ENCODE peak calls at places on chromosome 21, in four cellular contexts. One of them, this sample, is unnamed.

GRCh38 chr21:33659550-33659949 is 17.2 kb downstream of the ITSN1 start:
- DNase-seq in spleen: no peak
- DNase-seq in CD8-positive, alpha-beta T cell: no peak
- DNase-seq in pancreas: no peak
- DNase-seq in this sample: no peak

GRCh38 chr21:41993744-41994143 is 16.4 kb downstream of the ZBTB21 start:
- DNase-seq in pancreas: no peak
- DNase-seq in spleen: no peak
- DNase-seq in CD8-positive, alpha-beta T cell: no peak
- DNase-seq in this sample: no peak

GRCh38 chr21:42086969-42087368 is 15.9 kb downstream of the UMODL1 start:
- DNase-seq in CD8-positive, alpha-beta T cell: no peak
- DNase-seq in spleen: peak; percentile 42
- DNase-seq in pancreas: no peak
- DNase-seq in this sample: no peak

GRCh38 chr21:27674037-27674436 is 707.1 kb upstream of the ADAMTS5 start:
- DNase-seq in spleen: no peak
- DNase-seq in CD8-positive, alpha-beta T cell: no peak
- DNase-seq in pancreas: no peak
- DNase-seq in this sample: no peak

GRCh38 chr21:35154788-35155187 is 105.7 kb upstream of the RUNX1 start:
- DNase-seq in CD8-positive, alpha-beta T cell: no peak
- DNase-seq in pancreas: no peak
- DNase-seq in spleen: no peak
- DNase-seq in this sample: no peak

GRCh38 chr21:37231247-37231645 is 35.9 kb downstream of the VPS26C start:
- DNase-seq in CD8-positive, alpha-beta T cell: no peak
- DNase-seq in pancreas: no peak
- DNase-seq in spleen: no peak
- DNase-seq in this sample: no peak

GRCh38 chr21:40254540-40255455 is 387.6 kb downstream of the PCP4 start:
- DNase-seq in spleen: no peak
- DNase-seq in CD8-positive, alpha-beta T cell: no peak
- DNase-seq in pancreas: no peak
- DNase-seq in this sample: no peak

GRCh38 chr21:42980959-42981523 is 6.7 kb downstream of the PKNOX1 start:
- DNase-seq in spleen: no peak
- DNase-seq in pancreas: no peak
- DNase-seq in CD8-positive, alpha-beta T cell: no peak
- DNase-seq in this sample: peak; percentile 6

GRCh38 chr21:45698493-45698947 is 55.0 kb downstream of the PCBP3 start:
- DNase-seq in spleen: no peak
- DNase-seq in pancreas: peak; percentile 25
- DNase-seq in CD8-positive, alpha-beta T cell: no peak
- DNase-seq in this sample: no peak

GRCh38 chr21:21030311-21030710 is 32.1 kb downstream of the NCAM2 start:
- DNase-seq in pancreas: no peak
- DNase-seq in spleen: no peak
- DNase-seq in CD8-positive, alpha-beta T cell: no peak
- DNase-seq in this sample: no peak

GRCh38 chr21:43196789-43197188 is 28.0 kb downstream of the CRYAA start:
- DNase-seq in spleen: peak; percentile 12
- DNase-seq in pancreas: no peak
- DNase-seq in CD8-positive, alpha-beta T cell: no peak
- DNase-seq in this sample: no peak

GRCh38 chr21:14482165-14482564 is 64.0 kb downstream of the SAMSN1 start:
- DNase-seq in CD8-positive, alpha-beta T cell: no peak
- DNase-seq in pancreas: no peak
- DNase-seq in spleen: no peak
- DNase-seq in this sample: no peak

GRCh38 chr21:17446737-17447136 is 66.1 kb upstream of the CXADR start:
- DNase-seq in pancreas: no peak
- DNase-seq in spleen: no peak
- DNase-seq in CD8-positive, alpha-beta T cell: no peak
- DNase-seq in this sample: no peak

GRCh38 chr21:40795313-40795712 is 51.6 kb downstream of the DSCAM start:
- DNase-seq in pancreas: no peak
- DNase-seq in CD8-positive, alpha-beta T cell: no peak
- DNase-seq in spleen: no peak
- DNase-seq in this sample: no peak

GRCh38 chr21:41197582-41197981 is 29.6 kb downstream of the BACE2 start:
- DNase-seq in spleen: no peak
- DNase-seq in pancreas: no peak
- DNase-seq in CD8-positive, alpha-beta T cell: no peak
- DNase-seq in this sample: no peak

GRCh38 chr21:45479691-45480675 is 62.3 kb downstream of the SLC19A1 start:
- DNase-seq in CD8-positive, alpha-beta T cell: no peak
- DNase-seq in spleen: no peak
- DNase-seq in pancreas: no peak
- DNase-seq in this sample: no peak

GRCh38 chr21:19607983-19608668 is 1204.5 kb upstream of the TMPRSS15 start:
- DNase-seq in pancreas: no peak
- DNase-seq in CD8-positive, alpha-beta T cell: no peak
- DNase-seq in spleen: no peak
- DNase-seq in this sample: no peak

GRCh38 chr21:32256873-32257620 is 21.8 kb downstream of the MIS18A start:
- DNase-seq in spleen: no peak
- DNase-seq in CD8-positive, alpha-beta T cell: no peak
- DNase-seq in pancreas: peak; percentile 80
- DNase-seq in this sample: peak; percentile 30

GRCh38 chr21:45448810-45449657 is 44.1 kb downstream of the COL18A1 start:
- DNase-seq in spleen: peak; percentile 58
- DNase-seq in CD8-positive, alpha-beta T cell: no peak
- DNase-seq in pancreas: no peak
- DNase-seq in this sample: no peak

GRCh38 chr21:27586986-27587385 is 620.1 kb upstream of the ADAMTS5 start:
- DNase-seq in pancreas: no peak
- DNase-seq in spleen: no peak
- DNase-seq in CD8-positive, alpha-beta T cell: no peak
- DNase-seq in this sample: no peak

DNA sequence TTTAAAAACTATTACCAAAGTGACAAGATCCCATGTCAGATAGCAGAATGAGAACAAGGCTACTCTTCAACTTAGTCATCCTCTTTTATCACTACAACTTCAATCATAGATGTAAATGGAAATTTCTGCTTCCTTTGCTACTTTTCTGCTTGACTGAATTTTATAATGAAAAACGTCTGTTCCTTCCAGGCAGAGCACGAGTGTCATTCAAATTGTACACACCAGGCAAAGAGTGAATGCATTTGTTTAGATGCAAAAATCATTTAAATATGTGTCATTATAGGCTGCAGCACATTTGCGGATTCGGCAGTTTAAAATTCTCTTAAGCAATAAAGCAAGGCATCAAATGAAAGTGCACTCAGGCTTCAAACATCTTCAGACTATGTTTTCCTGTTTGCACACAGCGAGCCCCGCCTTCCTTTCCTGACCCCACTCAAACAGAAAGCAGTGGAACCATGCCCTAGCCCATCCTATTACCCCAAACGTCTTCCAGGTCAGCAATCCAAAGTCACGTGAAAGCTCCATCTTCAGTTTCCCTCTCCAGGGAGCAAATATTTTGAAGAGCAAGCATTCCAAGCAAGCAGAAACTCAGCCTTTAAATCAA is 99.6 kb downstream of the APP start:
- DNase-seq in pancreas: peak; percentile 17
- DNase-seq in spleen: no peak
- DNase-seq in CD8-positive, alpha-beta T cell: no peak
- DNase-seq in this sample: no peak
- H3K27ac ChIP-seq in pancreas: no peak overlapping the region
- H3K27ac ChIP-seq in spleen: peak overlapping the region; percentile 54
- H3K27ac ChIP-seq in CD8-positive, alpha-beta T cell: no peak overlapping the region
- H3K27ac ChIP-seq in this sample: no peak overlapping the region

GRCh38 chr21:44375281-44375651 is 21.8 kb downstream of the TRPM2 start:
- DNase-seq in CD8-positive, alpha-beta T cell: no peak
- DNase-seq in pancreas: peak; percentile 42
- DNase-seq in spleen: peak; percentile 88
- DNase-seq in this sample: no peak
- H3K27ac ChIP-seq in CD8-positive, alpha-beta T cell: no peak overlapping the region
- H3K27ac ChIP-seq in pancreas: no peak overlapping the region
- H3K27ac ChIP-seq in spleen: peak overlapping the region; percentile 83
- H3K27ac ChIP-seq in this sample: no peak overlapping the region

DNA sequence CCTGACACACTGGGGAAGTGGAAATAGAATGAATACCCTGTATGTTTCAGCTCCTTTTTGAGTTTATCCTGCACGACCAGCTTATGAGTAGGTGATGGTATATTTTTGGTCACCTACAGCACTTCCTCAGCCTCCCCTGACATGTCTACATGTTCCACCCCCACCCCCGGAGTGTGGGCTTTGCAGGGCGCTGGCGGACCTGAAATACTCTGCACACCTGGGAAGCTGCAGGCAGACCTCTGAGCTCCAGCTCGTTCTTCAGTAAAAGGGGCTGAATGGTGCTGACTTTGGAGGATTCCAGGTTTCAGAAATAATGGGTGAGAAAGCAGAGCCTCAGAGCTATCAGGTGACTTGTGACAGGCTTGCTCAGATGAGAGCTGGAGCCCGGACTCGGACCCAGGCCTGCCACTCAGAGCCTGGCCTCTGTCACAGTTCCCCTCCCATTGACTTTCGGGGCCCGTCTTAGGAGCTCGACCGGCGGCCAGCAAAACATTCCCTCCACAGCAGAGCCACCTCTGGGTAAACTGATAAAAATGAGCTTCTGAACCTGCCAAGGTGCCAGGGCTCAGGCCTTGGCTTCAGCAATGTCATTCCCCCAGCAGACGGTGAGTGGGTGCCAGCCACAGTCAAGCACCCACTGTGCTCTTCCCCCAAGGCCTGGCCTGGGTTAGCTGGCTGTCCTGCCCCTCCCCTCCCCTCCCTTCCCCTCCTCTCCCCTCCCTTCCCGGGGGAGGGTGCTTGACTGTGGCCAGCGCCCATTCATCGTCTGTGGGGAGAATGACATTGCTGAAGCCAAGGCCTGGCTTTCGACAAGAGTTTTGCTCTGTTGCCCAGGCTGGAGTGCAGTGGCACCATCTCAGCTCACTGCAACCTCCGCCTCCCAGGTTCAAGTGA is 30.1 kb downstream of the DOP1B start:
- DNase-seq in pancreas: no peak
- DNase-seq in spleen: peak; percentile 38
- DNase-seq in CD8-positive, alpha-beta T cell: no peak
- DNase-seq in this sample: no peak
- H3K27ac ChIP-seq in pancreas: no peak overlapping the region
- H3K27ac ChIP-seq in spleen: no peak overlapping the region
- H3K27ac ChIP-seq in CD8-positive, alpha-beta T cell: no peak overlapping the region
- H3K27ac ChIP-seq in this sample: no peak overlapping the region

DNA sequence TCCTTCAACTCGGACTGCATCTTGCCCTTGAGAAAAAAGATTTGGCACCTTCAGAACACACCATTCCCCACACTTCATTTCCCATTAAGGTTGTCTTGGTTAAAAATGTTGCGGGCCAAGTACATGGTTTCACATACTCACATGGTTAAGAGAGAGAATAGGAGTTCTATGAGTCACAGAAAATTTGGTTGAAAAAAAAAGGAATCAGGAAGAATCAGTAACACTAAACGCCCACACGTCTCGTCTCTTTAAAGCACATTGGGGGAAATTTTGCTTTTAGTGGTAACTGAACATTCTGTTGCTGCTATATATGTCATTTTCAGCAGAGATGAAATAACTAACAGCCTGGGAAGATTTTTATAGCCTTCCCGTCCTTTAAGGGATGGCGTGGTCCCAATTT is 132.9 kb upstream of the ERG start:
- DNase-seq in spleen: no peak
- DNase-seq in CD8-positive, alpha-beta T cell: no peak
- DNase-seq in pancreas: no peak
- DNase-seq in this sample: no peak
- H3K27ac ChIP-seq in spleen: no peak overlapping the region
- H3K27ac ChIP-seq in CD8-positive, alpha-beta T cell: no peak overlapping the region
- H3K27ac ChIP-seq in pancreas: no peak overlapping the region
- H3K27ac ChIP-seq in this sample: no peak overlapping the region